ENCODE peak calls at places on chromosome 22, in seven cellular contexts. I is fibroblast of villous mesenchyme, T is HL-60, P is heart left ventricle, U is OCI-LY7, A is fibroblast of lung, Q is heart right ventricle. O is an unnamed sample.

GRCh38 chr22:40463017-40463631 is 92.7 kb downstream of the SGSM3 start:
- DNase-seq in A (no peak), Q (no peak), I (no peak), U (peak), P (no peak), T (peak), O (peak)

GRCh38 chr22:17446704-17447103 is 77.4 kb downstream of the CECR2 start:
- DNase-seq in P (no peak), Q (no peak), T (no peak), I (no peak), A (no peak), U (no peak), O (no peak)

GRCh38 chr22:36193577-36193976 is 8.0 kb downstream of the APOL4 start:
- DNase-seq in I (no peak), T (no peak), A (no peak), Q (no peak), P (no peak), U (no peak), O (no peak)

GRCh38 chr22:19127329-19128008 is 3.6 kb upstream of the TSSK2 start:
- DNase-seq in P (no peak), Q (peak), U (no peak), I (no peak), A (no peak), T (no peak), O (no peak)

GRCh38 chr22:50256936-50257440 is 4.5 kb downstream of the MAPK12 start:
- DNase-seq in I (no peak), Q (no peak), U (no peak), P (no peak), T (no peak), A (no peak), O (no peak)

GRCh38 chr22:35631597-35631996 is 14.5 kb upstream of the MB start:
- DNase-seq in P (no peak), Q (no peak), T (peak), U (peak), I (peak), A (no peak), O (no peak)

GRCh38 chr22:37331034-37331428 is 48.7 kb downstream of the CYTH4 start:
- DNase-seq in T (no peak), U (no peak), Q (no peak), A (peak), P (no peak), I (peak), O (no peak)

GRCh38 chr22:47232197-47232596 is 469.7 kb downstream of the TBC1D22A start:
- DNase-seq in I (no peak), U (no peak), A (no peak), T (no peak), Q (no peak), P (no peak), O (no peak)

GRCh38 chr22:50167689-50168489 is 2.6 kb upstream of the PANX2 start:
- DNase-seq in U (no peak), Q (no peak), A (no peak), I (no peak), T (no peak), P (no peak), O (no peak)

GRCh38 chr22:47517062-47517461 is 754.6 kb downstream of the TBC1D22A start:
- DNase-seq in P (no peak), Q (no peak), I (no peak), T (no peak), U (no peak), A (no peak), O (no peak)

GRCh38 chr22:46914916-46915894 is 152.8 kb downstream of the TBC1D22A start:
- DNase-seq in U (no peak), A (no peak), Q (no peak), I (no peak), T (no peak), P (no peak), O (no peak)

GRCh38 chr22:34877506-34877905 is 188.5 kb upstream of the ISX start:
- DNase-seq in I (no peak), P (no peak), T (no peak), A (peak), U (no peak), Q (no peak), O (no peak)

GRCh38 chr22:47624277-47625012 is 862.0 kb downstream of the TBC1D22A start:
- DNase-seq in A (no peak), Q (no peak), T (no peak), I (no peak), U (no peak), P (no peak), O (no peak)

GRCh38 chr22:47218671-47219070 is 456.2 kb downstream of the TBC1D22A start:
- DNase-seq in T (no peak), I (no peak), P (no peak), Q (no peak), A (no peak), U (no peak), O (no peak)

GRCh38 chr22:30857103-30857502 is 111.5 kb downstream of the MORC2 start:
- DNase-seq in U (no peak), T (no peak), I (no peak), A (no peak), P (no peak), Q (no peak), O (no peak)

GRCh38 chr22:30312053-30312452 is 14.7 kb downstream of the TBC1D10A start:
- DNase-seq in U (no peak), A (peak), T (no peak), P (no peak), Q (no peak), I (peak), O (no peak)

GRCh38 chr22:24208012-24208749 is 26.9 kb downstream of the SUSD2 start:
- DNase-seq in I (peak), Q (no peak), A (peak), T (peak), U (no peak), P (peak), O (no peak)

GRCh38 chr22:27581688-27582087 is 219.9 kb downstream of the MN1 start:
- DNase-seq in I (peak), U (no peak), A (no peak), T (no peak), Q (peak), P (peak), O (no peak)

GRCh38 chr22:49884075-49884474 is 30.4 kb downstream of the ZBED4 start:
- DNase-seq in U (no peak), T (no peak), A (no peak), I (no peak), Q (no peak), P (no peak), O (no peak)

GRCh38 chr22:19022755-19023154 is 86.7 kb upstream of the PRODH start:
- DNase-seq in T (no peak), P (no peak), U (no peak), Q (no peak), I (no peak), A (no peak), O (no peak)

DNA sequence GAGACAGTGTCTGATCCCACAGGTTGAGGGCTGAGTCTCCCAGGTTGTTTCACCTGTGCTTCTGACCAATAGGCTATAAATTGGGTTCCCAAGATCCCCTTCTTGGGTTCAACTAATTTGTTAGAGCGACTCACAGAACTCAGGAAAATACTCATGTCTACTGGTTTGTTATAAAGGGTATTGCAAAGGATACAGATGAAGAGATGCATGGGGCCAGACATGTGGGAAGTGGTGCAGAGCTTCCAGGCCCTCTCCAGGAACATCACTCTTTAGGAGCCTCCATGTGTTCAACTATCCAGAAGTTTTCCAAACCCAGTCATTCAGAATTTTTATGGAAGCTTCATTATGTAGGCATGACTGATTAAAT is 4.7 kb downstream of the KLHL22 start:
- DNase-seq in I (no peak), T (no peak), A (no peak), U (no peak), Q (no peak), P (no peak), O (no peak)
- H3K4me3 ChIP-seq in I (no peak), T (no peak), A (no peak), U (no peak), Q (no peak), P (no peak), O (no peak)

GRCh38 chr22:29306830-29307657 is 594 bp downstream of the GAS2L1 start:
- DNase-seq in P (peak), T (no peak), U (no peak), I (peak), Q (peak), A (peak), O (no peak)

GRCh38 chr22:29308148-29308790 is 1.8 kb downstream of the GAS2L1 start:
- DNase-seq in T (no peak), A (no peak), I (no peak), P (peak), Q (peak), U (no peak), O (no peak)

GRCh38 chr22:29305836-29306174 is 645 bp upstream of the GAS2L1 start:
- DNase-seq in Q (no peak), T (no peak), A (no peak), U (no peak), P (no peak), I (no peak), O (no peak)

GRCh38 chr22:29307658-29308147 is 1.3 kb downstream of the GAS2L1 start:
- DNase-seq in I (no peak), T (no peak), A (peak), P (no peak), U (no peak), Q (no peak), O (no peak)

GRCh38 chr22:29306175-29306829 is at the start of gene GAS2L1:
- DNase-seq in P (peak), Q (peak), U (peak), I (peak), A (peak), T (peak), O (no peak)
- TF ChIP-seq CTCF in P (peak), Q (peak), U (peak), I (peak), A (peak), T (no peak), O (peak)

DNA sequence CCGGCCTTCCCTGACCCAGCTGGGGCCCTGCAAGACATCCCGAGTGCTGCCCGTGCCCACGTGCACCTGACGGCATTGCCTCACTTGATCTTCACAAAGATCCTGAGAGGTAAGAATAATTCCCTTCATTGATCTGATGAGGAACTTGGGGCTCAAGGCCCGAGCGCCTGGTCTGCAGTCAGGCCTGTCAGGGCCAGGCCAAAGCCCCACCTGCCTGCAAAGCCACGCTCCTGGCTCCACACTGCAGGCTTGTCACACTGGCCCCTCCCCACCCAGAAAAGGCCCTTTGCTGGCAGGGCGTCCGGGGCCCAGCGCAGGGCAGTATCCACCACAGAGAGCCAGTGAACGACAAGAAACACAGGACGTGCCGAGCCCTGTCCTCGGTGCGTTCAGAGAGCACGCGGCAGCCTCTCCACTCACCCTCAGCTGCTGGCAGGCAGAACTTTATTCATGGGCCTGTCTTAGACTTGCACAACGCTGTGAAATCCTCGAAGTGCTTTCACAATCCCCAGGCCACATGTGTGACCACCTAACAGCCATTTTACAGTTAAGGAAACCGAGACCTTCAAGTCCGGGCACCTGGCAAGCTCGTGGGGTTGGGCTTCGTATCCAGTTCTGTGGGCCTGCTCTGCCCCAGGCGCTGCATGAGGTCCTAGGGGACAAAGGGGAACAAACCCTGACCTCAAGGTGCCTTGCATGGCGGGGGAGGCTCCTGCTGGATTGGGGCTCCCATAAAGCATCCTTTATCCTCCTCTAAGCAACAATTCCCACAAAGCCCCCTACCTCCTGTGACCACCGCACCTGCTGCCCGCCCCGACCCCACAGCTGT is 14.7 kb downstream of the KIAA0930 start:
- DNase-seq in T (peak), Q (no peak), U (no peak), P (peak), A (no peak), I (peak), O (no peak)
- H3K4me3 ChIP-seq in T (no peak), Q (no peak), U (no peak), P (no peak), A (no peak), I (no peak), O (no peak)

GRCh38 chr22:22520020-22520656 is at the start of gene ZNF280A:
- DNase-seq in I (peak), P (no peak), T (no peak), U (no peak), A (no peak), Q (no peak), O (no peak)

GRCh38 chr22:22520667-22521602 is 865 bp upstream of the ZNF280A start:
- DNase-seq in Q (no peak), A (no peak), U (peak), T (no peak), I (peak), P (no peak), O (no peak)

GRCh38 chr22:22516992-22517391 is 3.1 kb downstream of the ZNF280A start:
- DNase-seq in Q (no peak), U (no peak), I (no peak), A (no peak), P (no peak), T (no peak), O (no peak)

GRCh38 chr22:22521631-22522030 is 1.6 kb upstream of the ZNF280A start:
- DNase-seq in P (no peak), I (no peak), T (no peak), Q (no peak), A (no peak), U (no peak), O (no peak)

DNA sequence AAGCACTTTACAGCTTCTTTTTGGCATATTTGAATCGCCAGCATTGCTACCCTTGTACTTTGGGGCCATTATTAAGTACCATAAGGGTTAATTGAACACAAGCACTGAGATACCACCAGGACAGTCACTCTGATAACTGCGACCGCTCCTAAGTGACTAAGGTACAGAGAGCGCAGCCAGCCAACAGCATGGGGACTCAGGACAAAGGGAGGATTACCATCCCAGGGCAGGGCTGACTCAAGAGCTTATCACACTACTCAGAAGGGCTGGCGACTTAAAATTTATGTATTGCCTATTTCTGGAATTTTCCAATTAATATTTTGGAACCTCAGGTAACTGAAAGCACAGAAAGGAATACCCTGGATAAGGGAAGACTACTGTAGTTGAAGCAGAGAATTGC is 479 bp downstream of the ZNF280A start:
- DNase-seq in I (peak), P (no peak), U (no peak), A (no peak), T (no peak), Q (no peak), O (no peak)
- TF ChIP-seq CTCF in I (no peak), P (no peak), U (no peak), A (no peak), T (no peak), Q (no peak), O (no peak)

GRCh38 chr22:42721045-42721434 is 370 bp upstream of the A4GALT start:
- DNase-seq in T (no peak), U (no peak), Q (no peak), A (no peak), I (no peak), P (no peak), O (no peak)
- H3K4me3 ChIP-seq in T (no peak), U (peak), Q (peak), A (peak), I (peak), P (peak), O (peak)

GRCh38 chr22:39309364-39309861 is 10.0 kb downstream of the RPL3 start:
- DNase-seq in U (peak), Q (no peak), A (no peak), T (no peak), P (no peak), I (no peak), O (no peak)
- TF ChIP-seq CTCF in U (peak), Q (no peak), A (peak), T (no peak), P (no peak), I (peak), O (peak)

DNA sequence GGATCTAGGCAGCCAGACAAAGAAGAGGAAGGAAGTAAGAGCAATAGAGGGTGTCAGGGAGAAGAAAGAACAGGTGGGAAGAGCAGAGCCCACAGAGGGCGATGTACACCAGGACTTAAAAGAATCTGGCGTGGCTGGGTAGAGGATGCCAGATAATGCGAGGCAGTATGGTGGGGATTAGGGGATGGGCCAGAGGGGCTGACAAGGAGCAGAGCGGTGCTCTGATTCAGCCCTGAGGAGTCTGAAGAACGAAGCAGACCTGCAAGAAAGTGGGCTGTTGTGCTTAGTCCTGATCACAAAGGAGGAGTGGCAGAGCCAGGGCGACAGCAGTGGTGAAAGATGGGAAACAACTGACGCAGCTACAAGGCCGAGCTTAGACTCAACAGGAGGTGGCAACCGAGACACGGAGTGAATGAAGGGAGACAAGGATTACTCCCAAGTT is 163.7 kb downstream of the LARGE1 start:
- DNase-seq in U (peak), T (no peak), P (peak), Q (no peak), I (no peak), A (no peak), O (no peak)
- H3K4me3 ChIP-seq in U (no peak), T (no peak), P (no peak), Q (no peak), I (no peak), A (no peak), O (no peak)

GRCh38 chr22:45915151-45915550 is 61.8 kb downstream of the WNT7B start:
- DNase-seq in Q (no peak), P (no peak), A (no peak), I (no peak), U (no peak), T (no peak), O (no peak)
- TF ChIP-seq CTCF in Q (no peak), P (no peak), A (no peak), I (no peak), U (no peak), T (no peak), O (no peak)